ENCODE peak calls at places on chromosomes 13 and 19, in six cellular contexts. L, D, Q, Y, C and G are unnamed samples.

GRCh38 chr19:42132030-42132628 is at the start of gene POU2F2:
- DNase-seq in D (no peak), L (no peak), Q (no peak), C (peak; percentile 69), Y (peak; percentile 19), G (peak; percentile 41)

GRCh38 chr13:48163066-48163465 is 68.2 kb upstream of the MED4 start:
- DNase-seq in L (no peak), Y (no peak), Q (no peak), D (no peak), C (no peak), G (no peak)

GRCh38 chr13:31067416-31068118 is 94.1 kb downstream of the HSPH1 start:
- DNase-seq in D (no peak), C (no peak), L (no peak), Y (no peak), Q (no peak), G (no peak)

GRCh38 chr13:40613192-40613818 is 53.1 kb downstream of the FOXO1 start:
- DNase-seq in Y (no peak), D (no peak), Q (no peak), C (no peak), L (no peak), G (peak; percentile 64)

GRCh38 chr19:21638776-21639175 is 128.6 kb downstream of the ZNF100 start:
- DNase-seq in C (no peak), L (no peak), Y (no peak), D (no peak), Q (no peak), G (no peak)

GRCh38 chr19:3907626-3908265 is 25.1 kb upstream of the NMRK2 start:
- DNase-seq in Q (no peak), Y (peak; percentile 32), C (no peak), L (no peak), D (no peak), G (no peak)

GRCh38 chr13:87331178-87331577 is 340.0 kb upstream of the SLITRK5 start:
- DNase-seq in C (no peak), L (no peak), Q (no peak), D (no peak), Y (no peak), G (no peak)

GRCh38 chr19:49057636-49058234 is at the start of gene CGB7:
- DNase-seq in C (peak; percentile 92), Y (peak; percentile 53), D (peak; percentile 17), L (peak; percentile 87), Q (no peak), G (no peak)

GRCh38 chr19:4844348-4845179 is 13.1 kb upstream of the TICAM1 start:
- DNase-seq in Q (no peak), L (no peak), Y (no peak), D (peak; percentile 75), C (no peak), G (no peak)

GRCh38 chr19:22528956-22529355 is 105.2 kb upstream of the ZNF492 start:
- DNase-seq in L (no peak), Q (no peak), C (no peak), Y (no peak), D (no peak), G (no peak)

GRCh38 chr13:48773531-48774275 is 120.0 kb downstream of the CYSLTR2 start:
- DNase-seq in L (no peak), Q (no peak), C (no peak), D (no peak), Y (no peak), G (no peak)

GRCh38 chr19:15536350-15536749 is 28.0 kb downstream of the CYP4F22 start:
- DNase-seq in D (no peak), Q (no peak), L (no peak), Y (no peak), C (no peak), G (no peak)

GRCh38 chr19:35462476-35462953 is 14.5 kb downstream of the FFAR2 start:
- DNase-seq in L (no peak), Y (no peak), C (no peak), D (no peak), Q (no peak), G (peak; percentile 96)

GRCh38 chr13:57631607-57632275 is at the start of gene PCDH17:
- DNase-seq in Q (no peak), C (peak; percentile 76), Y (no peak), D (no peak), L (peak; percentile 62), G (no peak)

GRCh38 chr19:12623361-12624031 is 12.8 kb downstream of the ZNF791 start:
- DNase-seq in C (no peak), L (no peak), Y (no peak), Q (no peak), D (no peak), G (no peak)

GRCh38 chr19:7460562-7460966 is 28.3 kb downstream of the PEX11G start:
- DNase-seq in L (no peak), Y (no peak), D (no peak), Q (no peak), C (no peak), G (no peak)

GRCh38 chr19:12939292-12939606 is 840 bp downstream of the CALR start:
- DNase-seq in D (no peak), Y (no peak), Q (no peak), C (no peak), L (no peak), G (no peak)

GRCh38 chr19:20414133-20414532 is 151.4 kb downstream of the ZNF737 start:
- DNase-seq in Q (no peak), L (no peak), D (no peak), C (no peak), Y (no peak), G (no peak)

GRCh38 chr13:30111810-30112209 is 195.5 kb downstream of the KATNAL1 start:
- DNase-seq in Q (no peak), D (peak; percentile 20), Y (no peak), L (no peak), C (no peak), G (no peak)

GRCh38 chr13:48131481-48131992 is 36.6 kb upstream of the MED4 start:
- DNase-seq in C (no peak), L (no peak), Q (no peak), D (no peak), Y (no peak), G (no peak)

GRCh38 chr13:99404005-99404755 is 97.0 kb upstream of the GPR183 start:
- DNase-seq in C (no peak), Y (no peak), D (peak; percentile 13), L (no peak), Q (no peak), G (no peak)

GRCh38 chr19:44747739-44748425 is 626 bp upstream of the BCL3 start:
- DNase-seq in C (peak; percentile 59), L (peak; percentile 63), Q (no peak), Y (no peak), D (peak; percentile 50), G (no peak)

GRCh38 chr13:98143157-98143553 is 261 bp downstream of the FARP1 start:
- DNase-seq in C (no peak), L (peak; percentile 90), Y (peak; percentile 3), D (no peak), Q (no peak), G (no peak)

GRCh38 chr19:19371056-19371455 is 34.4 kb upstream of the GATAD2A start:
- DNase-seq in Y (no peak), L (no peak), Q (peak; percentile 69), D (no peak), C (no peak), G (no peak)

GRCh38 chr13:22060187-22060586 is 389.3 kb downstream of the FGF9 start:
- DNase-seq in L (no peak), C (no peak), Q (no peak), D (no peak), Y (no peak), G (no peak)

GRCh38 chr19:4444765-4445741 is 12.5 kb downstream of the UBXN6 start:
- DNase-seq in C (peak; percentile 52), Y (no peak), Q (no peak), D (no peak), L (no peak), G (no peak)

GRCh38 chr13:35818577-35819165 is 312.5 kb downstream of the DCLK1 start:
- DNase-seq in Q (peak; percentile 26), D (peak; percentile 7), C (no peak), Y (peak; percentile 14), L (peak; percentile 51), G (no peak)

DNA sequence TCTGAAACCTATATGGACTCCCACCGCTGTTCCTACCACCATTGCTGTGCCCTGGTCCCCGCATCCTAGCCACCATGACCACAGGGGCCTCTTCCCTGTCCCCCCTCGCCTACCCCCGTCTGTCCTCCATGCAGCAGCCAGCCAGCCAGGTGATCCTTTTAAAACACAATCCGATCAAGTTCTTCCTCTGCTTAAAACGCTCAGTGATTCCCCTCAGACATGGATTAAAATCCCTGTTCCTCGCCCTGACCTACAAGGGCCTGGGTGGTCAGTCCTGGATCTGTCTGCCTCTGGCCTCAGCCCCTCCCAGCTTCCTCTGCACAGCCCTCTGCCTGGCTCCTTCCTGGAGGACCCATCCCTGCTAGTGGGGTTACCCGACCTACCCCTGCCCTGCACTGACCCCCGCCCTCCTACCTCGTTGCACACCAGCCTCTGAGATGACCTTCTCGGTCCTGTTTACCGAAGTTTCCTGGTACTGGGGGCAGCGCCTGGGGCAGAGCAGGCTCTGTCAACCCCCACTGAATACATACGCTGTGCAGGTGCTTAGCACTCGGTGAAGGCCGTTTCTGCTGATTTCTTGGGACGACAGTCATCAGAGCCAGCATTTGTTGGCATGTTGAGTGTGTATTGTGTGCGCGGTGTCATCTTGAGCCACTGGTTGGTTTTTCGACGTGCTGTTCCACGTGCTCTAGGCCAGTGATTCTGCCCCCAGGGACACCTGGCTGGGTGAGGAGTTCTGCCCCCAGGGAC is 14.7 kb upstream of the LENG8 start:
- DNase-seq in Q (no peak), L (peak; percentile 13), C (no peak), Y (no peak), D (no peak), G (no peak)
- H3K36me3 ChIP-seq in Q (no peaks in the 10 kb centered on the region), L (no peaks in the 10 kb centered on the region), C (no peaks in the 10 kb centered on the region), Y (peaks cover 7% of the 10 kb centered on the region), D (peaks cover 1% of the 10 kb centered on the region), G (no peaks in the 10 kb centered on the region)

GRCh38 chr13:108227651-108228272 is 9.6 kb downstream of the ABHD13 start:
- DNase-seq in C (no peak), Q (peak; percentile 19), D (peak; percentile 21), Y (peak; percentile 53), L (peak; percentile 22), G (no peak)
- TF ChIP-seq JUND in C (no peak), Q (no peak), D (no peak), Y (no peak), L (no peak), G (no peak)

GRCh38 chr19:54435551-54436016 is 13.4 kb upstream of the LENG8 start:
- DNase-seq in L (no peak), C (peak; percentile 57), D (no peak), Q (no peak), Y (no peak), G (no peak)

GRCh38 chr19:54433697-54434096 is 15.3 kb upstream of the LENG8 start:
- DNase-seq in L (no peak), C (no peak), Q (no peak), D (no peak), Y (no peak), G (no peak)

GRCh38 chr19:54436561-54437229 is 12.3 kb upstream of the LENG8 start:
- DNase-seq in D (no peak), Q (no peak), C (no peak), L (no peak), Y (no peak), G (no peak)

GRCh38 chr19:54436031-54436523 is 12.9 kb upstream of the LENG8 start:
- DNase-seq in C (peak; percentile 61), Y (no peak), L (no peak), Q (no peak), D (no peak), G (no peak)

GRCh38 chr19:54434862-54435174 is 14.2 kb upstream of the LENG8 start:
- DNase-seq in Q (no peak), C (no peak), L (peak; percentile 10), Y (no peak), D (no peak), G (no peak)
- H3K36me3 ChIP-seq in Q (no peaks in the 10 kb centered on the region), C (no peaks in the 10 kb centered on the region), L (no peaks in the 10 kb centered on the region), Y (peaks cover 7% of the 10 kb centered on the region), D (peaks cover 1% of the 10 kb centered on the region), G (no peaks in the 10 kb centered on the region)

GRCh38 chr13:50375792-50376191 is 360.5 kb downstream of the KCNRG start:
- DNase-seq in C (no peak), D (no peak), L (no peak), Q (no peak), Y (no peak), G (no peak)
- TF ChIP-seq JUND in C (no peak), D (no peak), L (peak; percentile 58), Q (no peak), Y (no peak), G (no peak)